ENCODE peak calls at places on chromosome 14, in five cellular contexts. L is left colon, W is AG04450, P is neural crest cell, H is tibial nerve. S is an unnamed sample.

GRCh38 chr14:56996721-56997399 is 186.6 kb upstream of the OTX2 start:
- DNase-seq in P (no peak), H (no peak), L (no peak), W (no peak), S (no peak)

GRCh38 chr14:75254381-75254821 is 24.2 kb upstream of the FOS start:
- DNase-seq in W (no peak), H (no peak), L (peak), P (no peak), S (peak)

GRCh38 chr14:64654072-64654899 is 49.9 kb upstream of the PLEKHG3 start:
- DNase-seq in W (peak), H (no peak), P (no peak), L (no peak), S (no peak)

GRCh38 chr14:104082807-104083206 is 2.7 kb upstream of the ASPG start:
- DNase-seq in P (no peak), H (no peak), L (peak), W (no peak), S (peak)

GRCh38 chr14:35480119-35480769 is 53.7 kb upstream of the INSM2 start:
- DNase-seq in W (no peak), H (no peak), L (no peak), P (no peak), S (no peak)

GRCh38 chr14:37253905-37254304 is 56.2 kb downstream of the MIPOL1 start:
- DNase-seq in P (no peak), W (peak), L (peak), H (no peak), S (no peak)

GRCh38 chr14:95431199-95432145 is 85.0 kb downstream of the SYNE3 start:
- DNase-seq in L (no peak), P (peak), H (no peak), W (no peak), S (no peak)

GRCh38 chr14:96509457-96510090 is 7.4 kb downstream of the PAPOLA start:
- DNase-seq in H (no peak), W (no peak), P (no peak), L (no peak), S (no peak)

GRCh38 chr14:77580964-77581505 is 35.4 kb downstream of the SPTLC2 start:
- DNase-seq in H (no peak), P (no peak), L (no peak), W (peak), S (no peak)

GRCh38 chr14:43052897-43053296 is 1446.2 kb downstream of the LRFN5 start:
- DNase-seq in W (no peak), H (no peak), P (no peak), L (no peak), S (no peak)